ENCODE peak calls at places on chromosomes 4 and X, in seven cellular contexts. One of them, this sample, is unnamed.
A peak's percentile ranks its signal among the peaks of the same experiment; 100 is the strongest.

GRCh38 chr4:71941001-71941400 is 90.8 kb upstream of the NPFFR2 start:
- DNase-seq in right atrium auricular region: no peak
- DNase-seq in sigmoid colon: no peak
- DNase-seq in OCI-LY7: peak; percentile 13
- DNase-seq in HCT116: peak; percentile 1
- DNase-seq in spleen: no peak
- DNase-seq in upper lobe of left lung: no peak
- DNase-seq in this sample: no peak

GRCh38 chr4:93897559-93897958 is 69.0 kb downstream of the ATOH1 start:
- DNase-seq in right atrium auricular region: no peak
- DNase-seq in sigmoid colon: no peak
- DNase-seq in OCI-LY7: peak; percentile 22
- DNase-seq in HCT116: peak; percentile 6
- DNase-seq in spleen: no peak
- DNase-seq in upper lobe of left lung: no peak
- DNase-seq in this sample: no peak

GRCh38 chr4:1028574-1029220 is 17.3 kb downstream of the FGFRL1 start:
- DNase-seq in right atrium auricular region: no peak
- DNase-seq in sigmoid colon: no peak
- DNase-seq in OCI-LY7: no peak
- DNase-seq in HCT116: no peak
- DNase-seq in spleen: no peak
- DNase-seq in upper lobe of left lung: no peak
- DNase-seq in this sample: no peak

GRCh38 chr4:176762661-176763308 is 29.9 kb downstream of the VEGFC start:
- DNase-seq in right atrium auricular region: no peak
- DNase-seq in sigmoid colon: no peak
- DNase-seq in OCI-LY7: no peak
- DNase-seq in HCT116: no peak
- DNase-seq in spleen: no peak
- DNase-seq in upper lobe of left lung: no peak
- DNase-seq in this sample: no peak

GRCh38 chr4:54840992-54841768 is 183.4 kb downstream of the KIT start:
- DNase-seq in right atrium auricular region: no peak
- DNase-seq in sigmoid colon: no peak
- DNase-seq in OCI-LY7: no peak
- DNase-seq in HCT116: no peak
- DNase-seq in spleen: no peak
- DNase-seq in upper lobe of left lung: no peak
- DNase-seq in this sample: no peak

GRCh38 chr4:84467601-84468000 is 31.5 kb downstream of the NKX6-1 start:
- DNase-seq in right atrium auricular region: no peak
- DNase-seq in sigmoid colon: no peak
- DNase-seq in OCI-LY7: no peak
- DNase-seq in HCT116: no peak
- DNase-seq in spleen: no peak
- DNase-seq in upper lobe of left lung: no peak
- DNase-seq in this sample: no peak

GRCh38 chr4:162443510-162443909 is 279.7 kb upstream of the FSTL5 start:
- DNase-seq in right atrium auricular region: no peak
- DNase-seq in sigmoid colon: no peak
- DNase-seq in OCI-LY7: no peak
- DNase-seq in HCT116: no peak
- DNase-seq in spleen: no peak
- DNase-seq in upper lobe of left lung: no peak
- DNase-seq in this sample: no peak

GRCh38 chrX:54843050-54843449 is 35.5 kb downstream of the MAGED2 start:
- DNase-seq in right atrium auricular region: no peak
- DNase-seq in sigmoid colon: no peak
- DNase-seq in OCI-LY7: no peak
- DNase-seq in HCT116: no peak
- DNase-seq in spleen: no peak
- DNase-seq in upper lobe of left lung: no peak
- DNase-seq in this sample: no peak

GRCh38 chr4:15303052-15303641 is 124.7 kb upstream of the C1QTNF7 start:
- DNase-seq in right atrium auricular region: no peak
- DNase-seq in sigmoid colon: no peak
- DNase-seq in OCI-LY7: no peak
- DNase-seq in HCT116: no peak
- DNase-seq in spleen: no peak
- DNase-seq in upper lobe of left lung: no peak
- DNase-seq in this sample: no peak

GRCh38 chrX:17735396-17735795 is 1.9 kb upstream of the SCML1 start:
- DNase-seq in right atrium auricular region: no peak
- DNase-seq in sigmoid colon: no peak
- DNase-seq in OCI-LY7: no peak
- DNase-seq in HCT116: no peak
- DNase-seq in spleen: no peak
- DNase-seq in upper lobe of left lung: no peak
- DNase-seq in this sample: no peak

GRCh38 chr4:184383497-184384055 is 90.8 kb downstream of the IRF2 start:
- DNase-seq in right atrium auricular region: no peak
- DNase-seq in sigmoid colon: peak; percentile 85
- DNase-seq in OCI-LY7: no peak
- DNase-seq in HCT116: peak; percentile 24
- DNase-seq in spleen: no peak
- DNase-seq in upper lobe of left lung: peak; percentile 51
- DNase-seq in this sample: no peak

DNA sequence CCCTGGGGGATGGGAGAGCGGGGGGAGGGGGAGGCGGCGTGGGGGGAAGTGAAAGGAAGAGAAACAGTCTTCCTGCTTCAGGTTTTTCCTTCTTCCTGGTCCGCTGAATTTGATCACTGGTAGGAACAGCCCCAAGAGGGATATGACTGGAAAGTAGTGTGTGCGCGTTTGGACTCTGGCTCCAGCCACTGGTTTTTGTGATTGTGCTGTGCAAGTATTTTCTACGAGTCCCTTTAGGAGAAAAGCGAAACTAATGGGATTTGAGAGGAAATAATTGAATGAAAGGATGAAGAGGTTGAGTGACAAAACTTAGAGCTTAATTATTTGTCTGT is 836 bp downstream of the PRRG1 start:
- DNase-seq in right atrium auricular region: no peak
- DNase-seq in sigmoid colon: no peak
- DNase-seq in OCI-LY7: no peak
- DNase-seq in HCT116: no peak
- DNase-seq in spleen: no peak
- DNase-seq in upper lobe of left lung: no peak
- DNase-seq in this sample: no peak
- H3K4me3 ChIP-seq in right atrium auricular region: peak overlapping the region; percentile 55
- H3K4me3 ChIP-seq in sigmoid colon: peak overlapping the region; percentile 60
- H3K4me3 ChIP-seq in OCI-LY7: no peak overlapping the region
- H3K4me3 ChIP-seq in HCT116: peak overlapping the region; percentile 77
- H3K4me3 ChIP-seq in spleen: peak overlapping the region; percentile 45
- H3K4me3 ChIP-seq in upper lobe of left lung: peak overlapping the region; percentile 66
- H3K4me3 ChIP-seq in this sample: peak overlapping the region; percentile 87

GRCh38 chr4:39660045-39660444 is 21.4 kb upstream of the SMIM14 start:
- DNase-seq in right atrium auricular region: no peak
- DNase-seq in sigmoid colon: no peak
- DNase-seq in OCI-LY7: no peak
- DNase-seq in HCT116: no peak
- DNase-seq in spleen: no peak
- DNase-seq in upper lobe of left lung: no peak
- DNase-seq in this sample: no peak

GRCh38 chr4:39660757-39661156 is 22.1 kb upstream of the SMIM14 start:
- DNase-seq in right atrium auricular region: no peak
- DNase-seq in sigmoid colon: no peak
- DNase-seq in OCI-LY7: no peak
- DNase-seq in HCT116: no peak
- DNase-seq in spleen: no peak
- DNase-seq in upper lobe of left lung: no peak
- DNase-seq in this sample: no peak

GRCh38 chr4:39655866-39656265 is 17.2 kb upstream of the SMIM14 start:
- DNase-seq in right atrium auricular region: no peak
- DNase-seq in sigmoid colon: peak; percentile 78
- DNase-seq in OCI-LY7: no peak
- DNase-seq in HCT116: no peak
- DNase-seq in spleen: no peak
- DNase-seq in upper lobe of left lung: no peak
- DNase-seq in this sample: no peak

GRCh38 chr4:39657465-39657864 is 18.8 kb upstream of the SMIM14 start:
- DNase-seq in right atrium auricular region: no peak
- DNase-seq in sigmoid colon: no peak
- DNase-seq in OCI-LY7: peak; percentile 7
- DNase-seq in HCT116: no peak
- DNase-seq in spleen: no peak
- DNase-seq in upper lobe of left lung: no peak
- DNase-seq in this sample: no peak

GRCh38 chr4:39658756-39659155 is 20.1 kb upstream of the SMIM14 start:
- DNase-seq in right atrium auricular region: no peak
- DNase-seq in sigmoid colon: no peak
- DNase-seq in OCI-LY7: no peak
- DNase-seq in HCT116: no peak
- DNase-seq in spleen: no peak
- DNase-seq in upper lobe of left lung: no peak
- DNase-seq in this sample: no peak
- TF ChIP-seq CTCF in right atrium auricular region: no peak
- TF ChIP-seq CTCF in sigmoid colon: no peak
- TF ChIP-seq CTCF in OCI-LY7: peak; percentile 53
- TF ChIP-seq CTCF in HCT116: peak; percentile 76
- TF ChIP-seq CTCF in spleen: no peak
- TF ChIP-seq CTCF in upper lobe of left lung: no peak
- TF ChIP-seq CTCF in this sample: peak; percentile 32

DNA sequence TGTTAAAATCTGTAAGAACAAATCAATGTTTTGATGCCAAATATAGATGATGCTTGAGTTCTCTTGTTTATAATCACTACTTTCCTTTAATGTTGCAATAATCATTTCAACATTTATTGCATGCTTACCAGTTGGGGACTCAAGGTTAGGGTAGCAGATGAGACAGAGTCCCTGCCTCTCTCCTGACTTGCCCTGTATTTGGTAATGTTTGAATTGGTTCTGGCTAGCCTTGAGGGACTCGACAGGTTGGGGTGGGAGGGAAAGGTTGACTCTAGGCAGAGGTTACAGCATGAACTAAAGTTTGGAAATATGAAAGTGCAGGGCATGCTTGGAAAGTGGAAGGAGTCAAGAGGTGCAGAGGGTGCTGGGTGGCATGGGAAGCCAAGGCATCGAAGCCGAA is 2.0 kb downstream of the SEC24B start:
- DNase-seq in right atrium auricular region: no peak
- DNase-seq in sigmoid colon: no peak
- DNase-seq in OCI-LY7: no peak
- DNase-seq in HCT116: no peak
- DNase-seq in spleen: no peak
- DNase-seq in upper lobe of left lung: no peak
- DNase-seq in this sample: no peak
- H3K4me1 ChIP-seq in right atrium auricular region: peaks cover 60% of the 10 kb centered on the region
- H3K4me1 ChIP-seq in sigmoid colon: peaks cover 70% of the 10 kb centered on the region
- H3K4me1 ChIP-seq in OCI-LY7: peaks cover 22% of the 10 kb centered on the region
- H3K4me1 ChIP-seq in HCT116: peaks cover 26% of the 10 kb centered on the region
- H3K4me1 ChIP-seq in spleen: peaks cover 30% of the 10 kb centered on the region
- H3K4me1 ChIP-seq in upper lobe of left lung: peaks cover 41% of the 10 kb centered on the region
- H3K4me1 ChIP-seq in this sample: peaks cover 23% of the 10 kb centered on the region

GRCh38 chr4:7282094-7282370 is 89.7 kb downstream of the SORCS2 start:
- DNase-seq in right atrium auricular region: no peak
- DNase-seq in sigmoid colon: no peak
- DNase-seq in OCI-LY7: no peak
- DNase-seq in HCT116: no peak
- DNase-seq in spleen: no peak
- DNase-seq in upper lobe of left lung: no peak
- DNase-seq in this sample: no peak

GRCh38 chr4:7285244-7286122 is 93.1 kb downstream of the SORCS2 start:
- DNase-seq in right atrium auricular region: no peak
- DNase-seq in sigmoid colon: no peak
- DNase-seq in OCI-LY7: no peak
- DNase-seq in HCT116: no peak
- DNase-seq in spleen: no peak
- DNase-seq in upper lobe of left lung: no peak
- DNase-seq in this sample: no peak

GRCh38 chr4:7280906-7281305 is 88.6 kb downstream of the SORCS2 start:
- DNase-seq in right atrium auricular region: no peak
- DNase-seq in sigmoid colon: no peak
- DNase-seq in OCI-LY7: no peak
- DNase-seq in HCT116: no peak
- DNase-seq in spleen: no peak
- DNase-seq in upper lobe of left lung: no peak
- DNase-seq in this sample: no peak

GRCh38 chr4:7281316-7282093 is 89.2 kb downstream of the SORCS2 start:
- DNase-seq in right atrium auricular region: no peak
- DNase-seq in sigmoid colon: no peak
- DNase-seq in OCI-LY7: no peak
- DNase-seq in HCT116: no peak
- DNase-seq in spleen: no peak
- DNase-seq in upper lobe of left lung: no peak
- DNase-seq in this sample: no peak

GRCh38 chr4:7282786-7283185 is 90.4 kb downstream of the SORCS2 start:
- DNase-seq in right atrium auricular region: no peak
- DNase-seq in sigmoid colon: no peak
- DNase-seq in OCI-LY7: no peak
- DNase-seq in HCT116: no peak
- DNase-seq in spleen: no peak
- DNase-seq in upper lobe of left lung: no peak
- DNase-seq in this sample: no peak
- H3K4me3 ChIP-seq in right atrium auricular region: no peak overlapping the region
- H3K4me3 ChIP-seq in sigmoid colon: no peak overlapping the region
- H3K4me3 ChIP-seq in OCI-LY7: no peak overlapping the region
- H3K4me3 ChIP-seq in HCT116: no peak overlapping the region
- H3K4me3 ChIP-seq in spleen: no peak overlapping the region
- H3K4me3 ChIP-seq in upper lobe of left lung: no peak overlapping the region
- H3K4me3 ChIP-seq in this sample: no peak overlapping the region